ENCODE peak calls at places on chromosomes 7 and 10, in five cellular contexts. One of them, this sample, is unnamed.

GRCh38 chr10:14617850-14618249 is 156.8 kb downstream of the FAM107B start:
- DNase-seq in MCF 10A: peak
- DNase-seq in HFFc6: no peak
- DNase-seq in psoas muscle: no peak
- DNase-seq in stomach: no peak
- DNase-seq in this sample: no peak

GRCh38 chr7:120609136-120609753 is 248.7 kb downstream of the TSPAN12 start:
- DNase-seq in MCF 10A: no peak
- DNase-seq in HFFc6: no peak
- DNase-seq in stomach: no peak
- DNase-seq in psoas muscle: no peak
- DNase-seq in this sample: no peak

GRCh38 chr7:137476937-137477336 is 133.4 kb upstream of the PTN start:
- DNase-seq in HFFc6: no peak
- DNase-seq in stomach: no peak
- DNase-seq in psoas muscle: no peak
- DNase-seq in MCF 10A: no peak
- DNase-seq in this sample: no peak

GRCh38 chr10:128465697-128466096 is 339.5 kb upstream of the MKI67 start:
- DNase-seq in psoas muscle: no peak
- DNase-seq in MCF 10A: no peak
- DNase-seq in HFFc6: no peak
- DNase-seq in stomach: no peak
- DNase-seq in this sample: no peak

GRCh38 chr10:3102721-3103410 is 35.5 kb downstream of the PFKP start:
- DNase-seq in psoas muscle: no peak
- DNase-seq in MCF 10A: peak
- DNase-seq in stomach: no peak
- DNase-seq in HFFc6: no peak
- DNase-seq in this sample: no peak

GRCh38 chr10:89224697-89225443 is 17.8 kb upstream of the CH25H start:
- DNase-seq in MCF 10A: no peak
- DNase-seq in HFFc6: no peak
- DNase-seq in psoas muscle: no peak
- DNase-seq in stomach: no peak
- DNase-seq in this sample: peak

GRCh38 chr7:138838166-138838565 is 40.2 kb upstream of the ATP6V0A4 start:
- DNase-seq in HFFc6: no peak
- DNase-seq in MCF 10A: no peak
- DNase-seq in stomach: no peak
- DNase-seq in psoas muscle: no peak
- DNase-seq in this sample: no peak

GRCh38 chr7:68925241-68925640 is 673.0 kb upstream of the AUTS2 start:
- DNase-seq in stomach: no peak
- DNase-seq in MCF 10A: no peak
- DNase-seq in HFFc6: no peak
- DNase-seq in psoas muscle: no peak
- DNase-seq in this sample: no peak

GRCh38 chr7:103143865-103144264 is 5.0 kb downstream of the NAPEPLD start:
- DNase-seq in MCF 10A: no peak
- DNase-seq in stomach: no peak
- DNase-seq in psoas muscle: no peak
- DNase-seq in HFFc6: no peak
- DNase-seq in this sample: no peak

GRCh38 chr7:37285701-37286475 is 162.8 kb downstream of the ELMO1 start:
- DNase-seq in psoas muscle: no peak
- DNase-seq in stomach: no peak
- DNase-seq in MCF 10A: no peak
- DNase-seq in HFFc6: no peak
- DNase-seq in this sample: no peak

GRCh38 chr10:119368991-119369869 is 161.9 kb downstream of the GRK5 start:
- DNase-seq in HFFc6: no peak
- DNase-seq in psoas muscle: no peak
- DNase-seq in stomach: no peak
- DNase-seq in MCF 10A: no peak
- DNase-seq in this sample: no peak

GRCh38 chr10:78594938-78595645 is 473.7 kb upstream of the ZMIZ1 start:
- DNase-seq in HFFc6: no peak
- DNase-seq in psoas muscle: no peak
- DNase-seq in stomach: no peak
- DNase-seq in MCF 10A: no peak
- DNase-seq in this sample: no peak

GRCh38 chr7:142385528-142386340 is 127.9 kb upstream of the PRSS58 start:
- DNase-seq in stomach: no peak
- DNase-seq in psoas muscle: no peak
- DNase-seq in HFFc6: peak
- DNase-seq in MCF 10A: peak
- DNase-seq in this sample: no peak

GRCh38 chr10:61478621-61479312 is 25.6 kb upstream of the TMEM26 start:
- DNase-seq in psoas muscle: no peak
- DNase-seq in MCF 10A: no peak
- DNase-seq in HFFc6: no peak
- DNase-seq in stomach: no peak
- DNase-seq in this sample: no peak

GRCh38 chr10:93746844-93747284 is 10.9 kb upstream of the LGI1 start:
- DNase-seq in MCF 10A: peak
- DNase-seq in psoas muscle: no peak
- DNase-seq in HFFc6: peak
- DNase-seq in stomach: no peak
- DNase-seq in this sample: no peak

GRCh38 chr7:109638321-109638720 is 1068.6 kb downstream of the DNAJB9 start:
- DNase-seq in HFFc6: no peak
- DNase-seq in stomach: no peak
- DNase-seq in psoas muscle: no peak
- DNase-seq in MCF 10A: no peak
- DNase-seq in this sample: no peak

GRCh38 chr7:99386584-99387238 is 12.2 kb downstream of the ARPC1B start:
- DNase-seq in HFFc6: peak
- DNase-seq in MCF 10A: peak
- DNase-seq in psoas muscle: no peak
- DNase-seq in stomach: no peak
- DNase-seq in this sample: no peak

GRCh38 chr7:116327751-116328150 is 117.4 kb downstream of the TES start:
- DNase-seq in psoas muscle: no peak
- DNase-seq in stomach: no peak
- DNase-seq in HFFc6: peak
- DNase-seq in MCF 10A: no peak
- DNase-seq in this sample: no peak

GRCh38 chr10:58023341-58024073 is 244.2 kb downstream of the IPMK start:
- DNase-seq in stomach: no peak
- DNase-seq in HFFc6: peak
- DNase-seq in psoas muscle: no peak
- DNase-seq in MCF 10A: peak
- DNase-seq in this sample: no peak

GRCh38 chr10:133264455-133264854 is 12.2 kb downstream of the ADAM8 start:
- DNase-seq in HFFc6: no peak
- DNase-seq in psoas muscle: no peak
- DNase-seq in MCF 10A: peak
- DNase-seq in stomach: no peak
- DNase-seq in this sample: no peak

GRCh38 chr7:124566576-124566975 is 199.0 kb downstream of the GPR37 start:
- DNase-seq in MCF 10A: peak
- DNase-seq in HFFc6: no peak
- DNase-seq in stomach: no peak
- DNase-seq in psoas muscle: no peak
- DNase-seq in this sample: no peak

GRCh38 chr10:69057261-69057950 is 30.5 kb upstream of the SRGN start:
- DNase-seq in psoas muscle: no peak
- DNase-seq in HFFc6: no peak
- DNase-seq in MCF 10A: no peak
- DNase-seq in stomach: peak
- DNase-seq in this sample: no peak

GRCh38 chr10:35501923-35502322 is 103.2 kb upstream of the GJD4 start:
- DNase-seq in psoas muscle: no peak
- DNase-seq in stomach: no peak
- DNase-seq in MCF 10A: peak
- DNase-seq in HFFc6: no peak
- DNase-seq in this sample: no peak

GRCh38 chr7:66205736-66206080 is 574 bp downstream of the TPST1 start:
- DNase-seq in psoas muscle: no peak
- DNase-seq in stomach: no peak
- DNase-seq in MCF 10A: no peak
- DNase-seq in HFFc6: no peak
- DNase-seq in this sample: peak

GRCh38 chr10:95480102-95480900 is 80.9 kb downstream of the SORBS1 start:
- DNase-seq in HFFc6: no peak
- DNase-seq in stomach: no peak
- DNase-seq in psoas muscle: no peak
- DNase-seq in MCF 10A: no peak
- DNase-seq in this sample: no peak

GRCh38 chr7:51111256-51111655 is 205.4 kb downstream of the COBL start:
- DNase-seq in MCF 10A: no peak
- DNase-seq in psoas muscle: no peak
- DNase-seq in HFFc6: no peak
- DNase-seq in stomach: no peak
- DNase-seq in this sample: no peak

GRCh38 chr7:2979951-2980350 is 63.7 kb downstream of the CARD11 start:
- DNase-seq in stomach: no peak
- DNase-seq in psoas muscle: no peak
- DNase-seq in MCF 10A: no peak
- DNase-seq in HFFc6: no peak
- DNase-seq in this sample: no peak

GRCh38 chr10:133318494-133319127 is 9.9 kb downstream of the ZNF511 start:
- DNase-seq in psoas muscle: peak
- DNase-seq in stomach: peak
- DNase-seq in MCF 10A: peak
- DNase-seq in HFFc6: no peak
- DNase-seq in this sample: no peak

GRCh38 chr10:66535418-66535817 is 390.4 kb upstream of the LRRTM3 start:
- DNase-seq in psoas muscle: no peak
- DNase-seq in stomach: no peak
- DNase-seq in HFFc6: no peak
- DNase-seq in MCF 10A: no peak
- DNase-seq in this sample: no peak

GRCh38 chr10:103668351-103669242 is 175.1 kb downstream of the NEURL1 start:
- DNase-seq in stomach: peak
- DNase-seq in HFFc6: peak
- DNase-seq in MCF 10A: no peak
- DNase-seq in psoas muscle: peak
- DNase-seq in this sample: no peak

GRCh38 chr7:93943816-93944540 is 22.4 kb downstream of the GNG11 start:
- DNase-seq in stomach: no peak
- DNase-seq in HFFc6: no peak
- DNase-seq in MCF 10A: no peak
- DNase-seq in psoas muscle: no peak
- DNase-seq in this sample: no peak

GRCh38 chr10:58107506-58107905 is 160.2 kb downstream of the IPMK start:
- DNase-seq in MCF 10A: peak
- DNase-seq in psoas muscle: no peak
- DNase-seq in stomach: no peak
- DNase-seq in HFFc6: peak
- DNase-seq in this sample: no peak

GRCh38 chr10:67079126-67079525 is 153.3 kb downstream of the LRRTM3 start:
- DNase-seq in MCF 10A: peak
- DNase-seq in psoas muscle: no peak
- DNase-seq in HFFc6: no peak
- DNase-seq in stomach: peak
- DNase-seq in this sample: peak

DNA sequence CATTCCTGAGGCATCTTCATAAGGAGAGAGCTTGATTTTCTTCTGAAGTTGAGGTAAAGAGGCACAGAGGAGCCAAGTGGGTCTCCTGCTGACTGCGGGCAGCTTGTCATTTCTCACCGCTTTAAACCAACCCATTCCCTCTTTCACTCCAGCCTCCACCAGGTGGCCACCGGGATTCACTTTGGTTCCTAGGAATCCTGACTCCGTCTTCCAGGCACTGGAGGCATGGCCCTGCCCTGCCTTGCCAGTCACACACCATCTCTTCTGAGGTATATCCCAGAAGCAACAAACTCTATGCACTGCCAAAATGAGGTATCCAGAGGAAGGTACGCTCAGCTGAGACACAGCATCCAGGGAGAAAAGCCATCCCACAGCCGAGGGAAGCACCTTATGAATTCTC is 280.8 kb downstream of the TNS3 start:
- DNase-seq in psoas muscle: no peak
- DNase-seq in stomach: no peak
- DNase-seq in MCF 10A: peak
- DNase-seq in HFFc6: no peak
- DNase-seq in this sample: no peak
- TF ChIP-seq CTCF in psoas muscle: no peak
- TF ChIP-seq CTCF in stomach: no peak
- TF ChIP-seq CTCF in MCF 10A: peak
- TF ChIP-seq CTCF in HFFc6: peak
- TF ChIP-seq CTCF in this sample: no peak

DNA sequence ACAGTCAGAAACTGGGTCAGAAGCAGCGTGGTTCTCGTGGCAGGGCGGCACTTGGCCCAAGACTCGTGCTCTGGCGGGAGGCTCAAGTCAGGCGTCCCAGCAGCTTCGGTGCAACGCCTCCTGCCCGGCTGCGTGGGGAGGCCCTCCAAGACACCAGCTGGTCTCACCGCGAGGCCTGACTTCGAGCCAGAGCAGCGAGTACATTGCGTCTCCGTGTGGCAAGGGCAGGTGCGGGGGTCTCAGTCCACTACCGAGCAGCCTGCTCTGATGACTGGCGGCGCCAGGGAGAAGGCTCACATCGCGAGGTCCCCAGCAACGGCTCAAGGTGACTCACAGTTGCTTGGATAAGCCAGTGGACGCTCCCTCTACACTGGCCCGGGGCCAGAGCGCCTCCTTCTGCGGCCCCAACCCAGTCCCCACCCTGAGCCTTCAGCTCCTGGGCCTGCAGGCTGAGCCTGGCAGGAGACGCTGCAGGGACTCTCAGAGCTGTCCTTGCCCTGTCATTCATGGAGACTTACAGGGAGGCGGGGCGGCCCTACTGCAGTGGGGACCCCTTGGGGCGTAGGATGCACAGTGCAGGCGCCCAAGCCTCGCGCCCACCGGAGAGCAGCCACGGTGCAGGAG is 41.9 kb upstream of the PRKAR1B start:
- DNase-seq in stomach: peak
- DNase-seq in psoas muscle: peak
- DNase-seq in MCF 10A: no peak
- DNase-seq in HFFc6: no peak
- DNase-seq in this sample: no peak
- TF ChIP-seq CTCF in stomach: no peak
- TF ChIP-seq CTCF in psoas muscle: no peak
- TF ChIP-seq CTCF in MCF 10A: no peak
- TF ChIP-seq CTCF in HFFc6: peak
- TF ChIP-seq CTCF in this sample: no peak

GRCh38 chr7:91945476-91945875 is 4.8 kb downstream of the AKAP9 start:
- DNase-seq in HFFc6: peak
- DNase-seq in psoas muscle: no peak
- DNase-seq in MCF 10A: peak
- DNase-seq in stomach: no peak
- DNase-seq in this sample: no peak
- TF ChIP-seq CTCF in HFFc6: peak
- TF ChIP-seq CTCF in psoas muscle: no peak
- TF ChIP-seq CTCF in MCF 10A: peak
- TF ChIP-seq CTCF in stomach: no peak
- TF ChIP-seq CTCF in this sample: no peak

DNA sequence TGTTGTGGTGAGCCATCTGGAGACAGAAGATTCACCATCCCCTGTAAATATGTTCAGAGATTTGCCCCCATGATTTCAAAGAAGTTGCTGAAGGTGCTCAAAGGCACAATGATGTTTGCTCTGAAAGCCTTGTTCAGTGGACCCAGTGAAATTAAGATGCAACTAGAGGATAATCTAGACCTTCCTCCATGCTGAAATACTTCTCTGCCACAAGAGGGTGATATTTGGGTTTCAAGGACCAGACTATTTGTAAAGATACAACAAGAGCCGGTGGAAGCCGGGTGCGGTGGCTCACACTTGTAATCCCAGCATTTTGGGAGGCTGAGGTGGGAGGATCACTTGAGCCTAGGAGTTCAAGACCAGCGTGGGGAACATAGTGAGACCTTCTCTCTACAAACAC is 13.5 kb upstream of the MSRB2 start:
- DNase-seq in psoas muscle: no peak
- DNase-seq in HFFc6: no peak
- DNase-seq in stomach: no peak
- DNase-seq in MCF 10A: peak
- DNase-seq in this sample: no peak
- TF ChIP-seq CTCF in psoas muscle: peak
- TF ChIP-seq CTCF in HFFc6: peak
- TF ChIP-seq CTCF in stomach: no peak
- TF ChIP-seq CTCF in MCF 10A: no peak
- TF ChIP-seq CTCF in this sample: no peak